ENCODE peak calls at places on chromosomes 1 and 21, in nine cellular contexts. One of them, this sample, is unnamed.

GRCh38 chr1:111399792-111400610 is 27.5 kb downstream of the OVGP1 start:
- DNase-seq in ureter: peak; percentile 65
- DNase-seq in EL: peak; percentile 47
- DNase-seq in substantia nigra: peak; percentile 43
- DNase-seq in non-pigmented ciliary epithelial cell: peak; percentile 5
- DNase-seq in GM12891: peak; percentile 13
- DNase-seq in KBM-7: peak; percentile 58
- DNase-seq in AG08396: peak; percentile 49
- DNase-seq in AG10803: peak; percentile 46
- DNase-seq in this sample: no peak

GRCh38 chr1:94805912-94806311 is 14.2 kb upstream of the SLC44A3 start:
- DNase-seq in ureter: no peak
- DNase-seq in EL: peak; percentile 67
- DNase-seq in substantia nigra: peak; percentile 31
- DNase-seq in non-pigmented ciliary epithelial cell: no peak
- DNase-seq in GM12891: peak; percentile 16
- DNase-seq in KBM-7: peak; percentile 66
- DNase-seq in AG08396: peak; percentile 53
- DNase-seq in AG10803: peak; percentile 57
- DNase-seq in this sample: peak; percentile 36

GRCh38 chr1:109765896-109766615 is 2.3 kb upstream of the EPS8L3 start:
- DNase-seq in ureter: peak; percentile 38
- DNase-seq in EL: no peak
- DNase-seq in substantia nigra: no peak
- DNase-seq in non-pigmented ciliary epithelial cell: no peak
- DNase-seq in GM12891: no peak
- DNase-seq in KBM-7: no peak
- DNase-seq in AG08396: no peak
- DNase-seq in AG10803: no peak
- DNase-seq in this sample: no peak

GRCh38 chr1:234188454-234188792 is 184.8 kb upstream of the COA6 start:
- DNase-seq in ureter: no peak
- DNase-seq in EL: no peak
- DNase-seq in substantia nigra: no peak
- DNase-seq in non-pigmented ciliary epithelial cell: no peak
- DNase-seq in GM12891: no peak
- DNase-seq in KBM-7: peak; percentile 15
- DNase-seq in AG08396: no peak
- DNase-seq in AG10803: no peak
- DNase-seq in this sample: no peak

GRCh38 chr1:99820546-99820945 is 29.6 kb upstream of the AGL start:
- DNase-seq in ureter: no peak
- DNase-seq in EL: no peak
- DNase-seq in substantia nigra: no peak
- DNase-seq in non-pigmented ciliary epithelial cell: no peak
- DNase-seq in GM12891: peak; percentile 27
- DNase-seq in KBM-7: peak; percentile 12
- DNase-seq in AG08396: no peak
- DNase-seq in AG10803: no peak
- DNase-seq in this sample: no peak

GRCh38 chr1:23083714-23084480 is 64.6 kb downstream of the KDM1A start:
- DNase-seq in ureter: peak; percentile 57
- DNase-seq in EL: no peak
- DNase-seq in substantia nigra: no peak
- DNase-seq in non-pigmented ciliary epithelial cell: no peak
- DNase-seq in GM12891: no peak
- DNase-seq in KBM-7: no peak
- DNase-seq in AG08396: no peak
- DNase-seq in AG10803: no peak
- DNase-seq in this sample: no peak

GRCh38 chr21:42060166-42060565 is 11.0 kb upstream of the UMODL1 start:
- DNase-seq in ureter: no peak
- DNase-seq in EL: no peak
- DNase-seq in substantia nigra: no peak
- DNase-seq in non-pigmented ciliary epithelial cell: no peak
- DNase-seq in GM12891: no peak
- DNase-seq in KBM-7: no peak
- DNase-seq in AG08396: no peak
- DNase-seq in AG10803: no peak
- DNase-seq in this sample: no peak

GRCh38 chr1:243597383-243597782 is 252.7 kb downstream of the AKT3 start:
- DNase-seq in ureter: no peak
- DNase-seq in EL: no peak
- DNase-seq in substantia nigra: no peak
- DNase-seq in non-pigmented ciliary epithelial cell: no peak
- DNase-seq in GM12891: no peak
- DNase-seq in KBM-7: no peak
- DNase-seq in AG08396: no peak
- DNase-seq in AG10803: peak; percentile 22
- DNase-seq in this sample: no peak

GRCh38 chr1:35569956-35570355 is 3.2 kb upstream of the TFAP2E start:
- DNase-seq in ureter: no peak
- DNase-seq in EL: peak; percentile 42
- DNase-seq in substantia nigra: no peak
- DNase-seq in non-pigmented ciliary epithelial cell: no peak
- DNase-seq in GM12891: no peak
- DNase-seq in KBM-7: no peak
- DNase-seq in AG08396: peak; percentile 51
- DNase-seq in AG10803: no peak
- DNase-seq in this sample: no peak

GRCh38 chr1:29453502-29454240 is 217.3 kb downstream of the PTPRU start:
- DNase-seq in ureter: no peak
- DNase-seq in EL: peak; percentile 54
- DNase-seq in substantia nigra: no peak
- DNase-seq in non-pigmented ciliary epithelial cell: peak; percentile 9
- DNase-seq in GM12891: peak; percentile 51
- DNase-seq in KBM-7: peak; percentile 45
- DNase-seq in AG08396: peak; percentile 69
- DNase-seq in AG10803: peak; percentile 50
- DNase-seq in this sample: no peak

GRCh38 chr1:59506952-59507351 is 210.1 kb downstream of the FGGY start:
- DNase-seq in ureter: no peak
- DNase-seq in EL: no peak
- DNase-seq in substantia nigra: no peak
- DNase-seq in non-pigmented ciliary epithelial cell: no peak
- DNase-seq in GM12891: peak; percentile 11
- DNase-seq in KBM-7: peak; percentile 84
- DNase-seq in AG08396: peak; percentile 41
- DNase-seq in AG10803: peak; percentile 80
- DNase-seq in this sample: no peak

GRCh38 chr1:246785536-246786111 is 61.4 kb downstream of the SCCPDH start:
- DNase-seq in ureter: no peak
- DNase-seq in EL: no peak
- DNase-seq in substantia nigra: no peak
- DNase-seq in non-pigmented ciliary epithelial cell: no peak
- DNase-seq in GM12891: no peak
- DNase-seq in KBM-7: no peak
- DNase-seq in AG08396: no peak
- DNase-seq in AG10803: no peak
- DNase-seq in this sample: no peak

GRCh38 chr1:7456683-7457082 is 314.4 kb upstream of the VAMP3 start:
- DNase-seq in ureter: no peak
- DNase-seq in EL: no peak
- DNase-seq in substantia nigra: no peak
- DNase-seq in non-pigmented ciliary epithelial cell: no peak
- DNase-seq in GM12891: no peak
- DNase-seq in KBM-7: no peak
- DNase-seq in AG08396: no peak
- DNase-seq in AG10803: no peak
- DNase-seq in this sample: no peak

GRCh38 chr21:44813149-44813548 is 4.7 kb downstream of the SUMO3 start:
- DNase-seq in ureter: no peak
- DNase-seq in EL: no peak
- DNase-seq in substantia nigra: no peak
- DNase-seq in non-pigmented ciliary epithelial cell: no peak
- DNase-seq in GM12891: no peak
- DNase-seq in KBM-7: no peak
- DNase-seq in AG08396: no peak
- DNase-seq in AG10803: no peak
- DNase-seq in this sample: no peak

GRCh38 chr1:198116469-198116868 is 40.3 kb upstream of the NEK7 start:
- DNase-seq in ureter: no peak
- DNase-seq in EL: no peak
- DNase-seq in substantia nigra: no peak
- DNase-seq in non-pigmented ciliary epithelial cell: no peak
- DNase-seq in GM12891: no peak
- DNase-seq in KBM-7: no peak
- DNase-seq in AG08396: no peak
- DNase-seq in AG10803: no peak
- DNase-seq in this sample: no peak

GRCh38 chr1:51214615-51215131 is 21.4 kb upstream of the RNF11 start:
- DNase-seq in ureter: no peak
- DNase-seq in EL: peak; percentile 81
- DNase-seq in substantia nigra: no peak
- DNase-seq in non-pigmented ciliary epithelial cell: no peak
- DNase-seq in GM12891: no peak
- DNase-seq in KBM-7: peak; percentile 68
- DNase-seq in AG08396: peak; percentile 25
- DNase-seq in AG10803: peak; percentile 93
- DNase-seq in this sample: no peak

GRCh38 chr1:17564458-17565393 is 25.2 kb downstream of the ARHGEF10L start:
- DNase-seq in ureter: peak; percentile 82
- DNase-seq in EL: no peak
- DNase-seq in substantia nigra: no peak
- DNase-seq in non-pigmented ciliary epithelial cell: no peak
- DNase-seq in GM12891: no peak
- DNase-seq in KBM-7: no peak
- DNase-seq in AG08396: no peak
- DNase-seq in AG10803: no peak
- DNase-seq in this sample: no peak

GRCh38 chr21:45875416-45875760 is 106.2 kb upstream of the COL6A1 start:
- DNase-seq in ureter: no peak
- DNase-seq in EL: no peak
- DNase-seq in substantia nigra: no peak
- DNase-seq in non-pigmented ciliary epithelial cell: no peak
- DNase-seq in GM12891: no peak
- DNase-seq in KBM-7: no peak
- DNase-seq in AG08396: no peak
- DNase-seq in AG10803: no peak
- DNase-seq in this sample: no peak

GRCh38 chr1:42240964-42241755 is 76.6 kb upstream of the GUCA2A start:
- DNase-seq in ureter: no peak
- DNase-seq in EL: peak; percentile 22
- DNase-seq in substantia nigra: no peak
- DNase-seq in non-pigmented ciliary epithelial cell: no peak
- DNase-seq in GM12891: no peak
- DNase-seq in KBM-7: no peak
- DNase-seq in AG08396: peak; percentile 15
- DNase-seq in AG10803: peak; percentile 55
- DNase-seq in this sample: no peak

GRCh38 chr1:225700164-225700740 is 47.3 kb upstream of the ENAH start:
- DNase-seq in ureter: no peak
- DNase-seq in EL: peak; percentile 99
- DNase-seq in substantia nigra: no peak
- DNase-seq in non-pigmented ciliary epithelial cell: peak; percentile 98
- DNase-seq in GM12891: no peak
- DNase-seq in KBM-7: peak; percentile 11
- DNase-seq in AG08396: peak; percentile 84
- DNase-seq in AG10803: peak; percentile 99
- DNase-seq in this sample: peak; percentile 59

GRCh38 chr1:218499911-218500310 is 154.8 kb downstream of the TGFB2 start:
- DNase-seq in ureter: no peak
- DNase-seq in EL: no peak
- DNase-seq in substantia nigra: no peak
- DNase-seq in non-pigmented ciliary epithelial cell: no peak
- DNase-seq in GM12891: no peak
- DNase-seq in KBM-7: no peak
- DNase-seq in AG08396: no peak
- DNase-seq in AG10803: no peak
- DNase-seq in this sample: no peak

GRCh38 chr1:204819495-204819894 is 51.2 kb upstream of the NFASC start:
- DNase-seq in ureter: no peak
- DNase-seq in EL: no peak
- DNase-seq in substantia nigra: no peak
- DNase-seq in non-pigmented ciliary epithelial cell: no peak
- DNase-seq in GM12891: no peak
- DNase-seq in KBM-7: no peak
- DNase-seq in AG08396: no peak
- DNase-seq in AG10803: no peak
- DNase-seq in this sample: no peak

GRCh38 chr1:45623972-45624371 is at the start of gene CCDC17:
- DNase-seq in ureter: no peak
- DNase-seq in EL: no peak
- DNase-seq in substantia nigra: no peak
- DNase-seq in non-pigmented ciliary epithelial cell: no peak
- DNase-seq in GM12891: no peak
- DNase-seq in KBM-7: no peak
- DNase-seq in AG08396: peak; percentile 34
- DNase-seq in AG10803: peak; percentile 10
- DNase-seq in this sample: no peak

GRCh38 chr1:182909578-182909977 is 43.4 kb downstream of the SHCBP1L start:
- DNase-seq in ureter: no peak
- DNase-seq in EL: no peak
- DNase-seq in substantia nigra: no peak
- DNase-seq in non-pigmented ciliary epithelial cell: no peak
- DNase-seq in GM12891: no peak
- DNase-seq in KBM-7: no peak
- DNase-seq in AG08396: no peak
- DNase-seq in AG10803: no peak
- DNase-seq in this sample: no peak

GRCh38 chr1:239263821-239264220 is 122.5 kb upstream of the CHRM3 start:
- DNase-seq in ureter: no peak
- DNase-seq in EL: no peak
- DNase-seq in substantia nigra: no peak
- DNase-seq in non-pigmented ciliary epithelial cell: no peak
- DNase-seq in GM12891: no peak
- DNase-seq in KBM-7: peak; percentile 93
- DNase-seq in AG08396: no peak
- DNase-seq in AG10803: no peak
- DNase-seq in this sample: no peak

GRCh38 chr1:50271337-50271736 is 151.9 kb downstream of the DMRTA2 start:
- DNase-seq in ureter: no peak
- DNase-seq in EL: no peak
- DNase-seq in substantia nigra: no peak
- DNase-seq in non-pigmented ciliary epithelial cell: no peak
- DNase-seq in GM12891: no peak
- DNase-seq in KBM-7: no peak
- DNase-seq in AG08396: no peak
- DNase-seq in AG10803: no peak
- DNase-seq in this sample: no peak

GRCh38 chr1:96927125-96927524 is 205.5 kb downstream of the PTBP2 start:
- DNase-seq in ureter: no peak
- DNase-seq in EL: peak; percentile 41
- DNase-seq in substantia nigra: no peak
- DNase-seq in non-pigmented ciliary epithelial cell: no peak
- DNase-seq in GM12891: no peak
- DNase-seq in KBM-7: no peak
- DNase-seq in AG08396: peak; percentile 5
- DNase-seq in AG10803: peak; percentile 33
- DNase-seq in this sample: no peak

This sample was measured in SW 1271.